ENCODE peak calls at places on chromosomes 13 and 19, in nine cellular contexts. W is anterior cingulate cortex; D is right lobe of liver; J is HEK293T; T is brain microvascular endothelial cell; H is mucosa of gallbladder; F is ureter; N is cardiac fibroblast; G is central memory CD4-positive, alpha-beta T cell. R is an unnamed sample.

GRCh38 chr13:32940601-32941000 is 75.6 kb upstream of the KL start:
- DNase-seq in W (peak), D (no peak), J (no peak), T (peak), H (peak), F (no peak), N (peak), G (no peak), R (no peak)

GRCh38 chr13:97751477-97751876 is 202.0 kb upstream of the IPO5 start:
- DNase-seq in W (no peak), D (no peak), J (no peak), T (no peak), H (no peak), F (no peak), N (no peak), G (no peak), R (no peak)

GRCh38 chr19:39408392-39409206 is 2.0 kb downstream of the ZFP36 start:
- DNase-seq in W (no peak), D (peak), J (no peak), T (no peak), H (peak), F (no peak), N (peak), G (peak), R (no peak)

GRCh38 chr19:4694211-4694987 is 24.3 kb upstream of the MYDGF start:
- DNase-seq in W (peak), D (peak), J (no peak), T (peak), H (no peak), F (no peak), N (peak), G (no peak), R (no peak)

GRCh38 chr19:41870401-41870873 is 6.6 kb upstream of the CD79A start:
- DNase-seq in W (no peak), D (no peak), J (no peak), T (peak), H (no peak), F (no peak), N (peak), G (no peak), R (peak)

GRCh38 chr13:76745246-76746200 is 140.7 kb downstream of the KCTD12 start:
- DNase-seq in W (no peak), D (no peak), J (no peak), T (no peak), H (no peak), F (no peak), N (no peak), G (no peak), R (no peak)

GRCh38 chr13:105220063-105220462 is 1315.4 kb downstream of the EFNB2 start:
- DNase-seq in W (no peak), D (no peak), J (no peak), T (peak), H (no peak), F (no peak), N (peak), G (no peak), R (no peak)

GRCh38 chr19:35266149-35266903 is 2.4 kb upstream of the USF2 start:
- DNase-seq in W (no peak), D (peak), J (no peak), T (no peak), H (no peak), F (peak), N (no peak), G (no peak), R (no peak)

R was measured in lung.